ENCODE peak calls at places on chromosomes 13 and 19, in eight cellular contexts. U is CD8-positive, alpha-beta T cell; B is CD4-positive, CD25-positive, alpha-beta regulatory T cell; S is GM12891; R is cardiac fibroblast; N is activated naive CD8-positive, alpha-beta T cell treated with anti-CD3 and anti-CD28 coated beads, Interleukin-2, amount 50 U/mL, for 24 hours; X is T-cell; V is DND-41. Q is an unnamed sample.

GRCh38 chr19:49894011-49894664 is 2.5 kb downstream of the IL4I1 start:
- DNase-seq in U (no peak), B (no peak), S (no peak), R (no peak), N (peak; percentile 28), X (no peak), V (no peak), Q (no peak)

GRCh38 chr13:114001331-114002008 is 27.6 kb upstream of the C13orf46 start:
- DNase-seq in U (no peak), B (no peak), S (no peak), R (no peak), N (no peak), X (no peak), V (no peak), Q (peak; percentile 88)

GRCh38 chr19:14472202-14472961 is 2.8 kb downstream of the PTGER1 start:
- DNase-seq in U (peak; percentile 81), B (peak; percentile 83), S (peak; percentile 96), R (peak; percentile 67), N (peak; percentile 95), X (peak; percentile 78), V (peak; percentile 48), Q (no peak)

GRCh38 chr13:87669379-87669978 is 1.7 kb upstream of the SLITRK5 start:
- DNase-seq in U (no peak), B (no peak), S (no peak), R (peak; percentile 31), N (no peak), X (no peak), V (no peak), Q (no peak)

GRCh38 chr19:51107406-51108065 is 673 bp downstream of the CTU1 start:
- DNase-seq in U (no peak), B (no peak), S (no peak), R (peak; percentile 54), N (no peak), X (no peak), V (no peak), Q (no peak)

GRCh38 chr19:41808663-41809566 is 12.5 kb downstream of the CEACAM3 start:
- DNase-seq in U (no peak), B (no peak), S (no peak), R (no peak), N (no peak), X (no peak), V (no peak), Q (no peak)

GRCh38 chr19:15093001-15093400 is 11.0 kb downstream of the OR1I1 start:
- DNase-seq in U (no peak), B (no peak), S (no peak), R (no peak), N (no peak), X (no peak), V (no peak), Q (no peak)

GRCh38 chr13:27182844-27183497 is 11.4 kb upstream of the USP12 start:
- DNase-seq in U (no peak), B (no peak), S (no peak), R (peak; percentile 95), N (no peak), X (no peak), V (no peak), Q (no peak)

GRCh38 chr13:101065314-101065713 is 351.0 kb downstream of the NALCN start:
- DNase-seq in U (no peak), B (no peak), S (no peak), R (peak; percentile 2), N (no peak), X (no peak), V (no peak), Q (no peak)

GRCh38 chr13:77016241-77016812 is 10.6 kb downstream of the FBXL3 start:
- DNase-seq in U (no peak), B (no peak), S (no peak), R (no peak), N (no peak), X (no peak), V (no peak), Q (no peak)

Q was measured in chondrocyte.